ENCODE peak calls at places on chromosomes 2 and 18, in four cellular contexts. T is HCEC 1CT, M is IMR-90, U is nucleus accumbens. B is an unnamed sample.

GRCh38 chr2:95271381-95271971 is 2.8 kb upstream of the PROM2 start:
- DNase-seq in M (no peak), U (no peak), T (no peak), B (no peak)

GRCh38 chr2:189526936-189527654 is 53.5 kb downstream of the SLC40A1 start:
- DNase-seq in U (no peak), T (no peak), M (no peak), B (no peak)

GRCh38 chr18:8960740-8961657 is 141.5 kb upstream of the NDUFV2 start:
- DNase-seq in M (peak), T (peak), U (no peak), B (no peak)

GRCh38 chr18:75472906-75473305 is 45.4 kb upstream of the SMIM21 start:
- DNase-seq in U (no peak), T (no peak), M (no peak), B (no peak)

GRCh38 chr2:240319221-240319854 is 116.1 kb upstream of the GPC1 start:
- DNase-seq in U (no peak), M (peak), T (no peak), B (no peak)

GRCh38 chr2:3349211-3349693 is 28.4 kb downstream of the EIPR1 start:
- DNase-seq in T (no peak), M (peak), U (peak), B (peak)

GRCh38 chr18:2979027-2979570 is 33.8 kb downstream of the LPIN2 start:
- DNase-seq in U (no peak), T (peak), M (peak), B (no peak)

GRCh38 chr2:159064446-159065301 is 96.2 kb downstream of the TANC1 start:
- DNase-seq in T (no peak), U (no peak), M (peak), B (no peak)

B was measured in occipital lobe.